ENCODE peak calls at places on chromosomes 5 and 9, in five cellular contexts. G, Y, V, E and R are unnamed samples.

GRCh38 chr5:140109050-140109817 is 4.7 kb upstream of the PURA start:
- DNase-seq in G (no peak), Y (peak; percentile 61), V (no peak), E (peak; percentile 36), R (peak; percentile 53)

GRCh38 chr9:136133191-136133958 is 14.7 kb upstream of the TMEM250 start:
- DNase-seq in G (no peak), Y (no peak), V (peak; percentile 70), E (peak; percentile 58), R (peak; percentile 40)

GRCh38 chr9:1173211-1173610 is 123.1 kb downstream of the DMRT2 start:
- DNase-seq in G (no peak), Y (no peak), V (no peak), E (peak; percentile 76), R (no peak)

GRCh38 chr5:76601470-76601869 is 21.7 kb downstream of the F2RL2 start:
- DNase-seq in G (no peak), Y (peak; percentile 80), V (peak; percentile 48), E (peak; percentile 74), R (peak; percentile 78)

GRCh38 chr5:100779669-100780375 is 123.3 kb downstream of the ST8SIA4 start:
- DNase-seq in G (no peak), Y (no peak), V (no peak), E (no peak), R (no peak)

GRCh38 chr5:152844713-152845112 is 439.6 kb upstream of the NMUR2 start:
- DNase-seq in G (no peak), Y (no peak), V (no peak), E (no peak), R (no peak)

GRCh38 chr9:128115187-128116103 is 12.1 kb downstream of the PTGES2 start:
- DNase-seq in G (no peak), Y (no peak), V (no peak), E (no peak), R (no peak)

GRCh38 chr9:130143974-130144373 is 28.2 kb upstream of the NCS1 start:
- DNase-seq in G (no peak), Y (peak; percentile 42), V (no peak), E (no peak), R (peak; percentile 31)

GRCh38 chr5:2307631-2308030 is 424.9 kb upstream of the IRX4 start:
- DNase-seq in G (no peak), Y (no peak), V (no peak), E (no peak), R (no peak)

GRCh38 chr9:92963831-92964606 is 16.7 kb downstream of the FGD3 start:
- DNase-seq in G (no peak), Y (no peak), V (no peak), E (no peak), R (no peak)

GRCh38 chr9:129582865-129583264 is 38.0 kb downstream of the C9orf50 start:
- DNase-seq in G (no peak), Y (no peak), V (no peak), E (no peak), R (no peak)

GRCh38 chr9:98726735-98727134 is 18.0 kb upstream of the GABBR2 start:
- DNase-seq in G (no peak), Y (peak; percentile 90), V (no peak), E (peak; percentile 8), R (peak; percentile 23)

GRCh38 chr5:102758576-102758975 is 3.5 kb downstream of the PAM start:
- DNase-seq in G (no peak), Y (peak; percentile 77), V (no peak), E (no peak), R (peak; percentile 43)

GRCh38 chr5:52491071-52491828 is 296.5 kb upstream of the ITGA1 start:
- DNase-seq in G (no peak), Y (no peak), V (no peak), E (no peak), R (peak; percentile 4)

GRCh38 chr9:115691097-115691496 is 462.5 kb upstream of the PAPPA start:
- DNase-seq in G (no peak), Y (peak; percentile 99), V (no peak), E (no peak), R (peak; percentile 99)

GRCh38 chr9:136964171-136964689 is 12.2 kb downstream of the LCN12 start:
- DNase-seq in G (no peak), Y (no peak), V (no peak), E (no peak), R (no peak)

GRCh38 chr9:135108801-135109500 is 21.5 kb downstream of the OLFM1 start:
- DNase-seq in G (no peak), Y (no peak), V (no peak), E (no peak), R (no peak)

GRCh38 chr5:56322592-56322991 is 89.5 kb upstream of the ANKRD55 start:
- DNase-seq in G (no peak), Y (no peak), V (no peak), E (no peak), R (no peak)
- H2AK5ac ChIP-seq in G (no peak overlapping the region), Y (no peak overlapping the region), V (no peak overlapping the region), E (no peak overlapping the region), R (peak overlapping the region; percentile 87)

DNA sequence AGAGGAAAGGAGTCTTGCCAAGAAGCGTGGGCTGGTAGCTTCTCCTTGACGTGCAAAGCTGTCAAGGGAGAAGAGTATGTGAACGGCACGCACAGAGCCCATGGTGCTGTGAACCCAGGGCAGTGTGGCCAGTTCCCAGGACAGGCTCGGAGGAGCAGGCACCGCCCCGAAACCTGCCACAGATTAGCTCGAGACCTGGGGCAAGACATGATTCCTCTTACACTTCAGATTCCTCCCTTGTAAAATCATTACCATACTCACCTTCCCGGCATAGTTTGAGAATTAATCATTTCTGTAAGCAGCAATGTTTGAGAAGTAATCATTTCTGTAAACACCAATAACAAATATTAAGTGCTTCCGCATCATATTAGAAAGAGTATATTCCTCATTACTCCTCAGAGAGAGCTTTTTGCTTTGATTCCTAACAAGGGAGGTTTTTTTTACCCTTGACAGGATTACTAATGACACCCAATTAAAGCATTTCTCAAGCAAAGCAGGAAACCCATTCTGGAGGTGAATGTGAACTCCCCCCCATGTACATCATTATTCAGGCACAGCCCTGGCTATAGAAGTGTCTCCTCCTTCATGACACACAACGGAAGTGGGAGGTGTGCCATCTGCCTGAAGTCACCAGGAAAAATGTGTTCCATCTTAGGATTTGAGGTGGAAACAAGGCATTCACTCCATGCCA is 19.8 kb downstream of the GOLM1 start:
- DNase-seq in G (no peak), Y (no peak), V (no peak), E (peak; percentile 25), R (no peak)
- H2AK5ac ChIP-seq in G (no peak overlapping the region), Y (no peak overlapping the region), V (no peak overlapping the region), E (no peak overlapping the region), R (no peak overlapping the region)

GRCh38 chr9:126536131-126536530 is 77.6 kb upstream of the LMX1B start:
- DNase-seq in G (no peak), Y (no peak), V (no peak), E (no peak), R (no peak)
- H2AK5ac ChIP-seq in G (no peak overlapping the region), Y (no peak overlapping the region), V (no peak overlapping the region), E (no peak overlapping the region), R (no peak overlapping the region)

DNA sequence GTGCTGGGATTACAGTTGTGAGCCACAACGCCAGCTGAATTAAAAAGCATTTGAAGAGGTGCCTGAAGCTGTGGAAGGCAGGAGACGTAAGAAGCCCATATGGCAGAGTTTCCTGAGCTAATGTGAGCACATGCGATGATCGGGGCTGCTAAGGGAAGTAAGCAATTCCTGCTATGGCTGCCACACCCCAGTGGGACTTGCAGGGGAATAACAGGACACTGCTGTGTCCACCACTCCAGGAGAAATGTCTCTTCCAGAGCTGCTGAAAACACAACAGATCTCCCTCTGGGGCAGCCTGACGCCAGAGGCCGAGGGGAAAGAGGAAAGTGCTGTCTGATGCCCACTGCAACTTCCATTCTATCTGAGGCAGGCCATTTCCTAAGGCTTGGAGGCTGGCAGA is 46.2 kb upstream of the ANKRD55 start:
- DNase-seq in G (no peak), Y (no peak), V (no peak), E (no peak), R (peak; percentile 37)
- H2AK5ac ChIP-seq in G (no peak overlapping the region), Y (peak overlapping the region; percentile 99), V (no peak overlapping the region), E (no peak overlapping the region), R (peak overlapping the region; percentile 99)

GRCh38 chr5:164188733-164189148 is 683.3 kb downstream of the MAT2B start:
- DNase-seq in G (no peak), Y (no peak), V (peak; percentile 24), E (peak; percentile 19), R (no peak)
- H2AK5ac ChIP-seq in G (no peak overlapping the region), Y (no peak overlapping the region), V (no peak overlapping the region), E (no peak overlapping the region), R (no peak overlapping the region)